ENCODE peak calls at places on chromosome 5, in five cellular contexts. X, M, Y, E and W are unnamed samples.

GRCh38 chr5:14112998-14113652 is 30.0 kb upstream of the TRIO start:
- DNase-seq in X (peak), M (no peak), Y (no peak), E (no peak), W (no peak)

GRCh38 chr5:39437469-39437868 is 12.7 kb upstream of the DAB2 start:
- DNase-seq in X (peak), M (no peak), Y (no peak), E (no peak), W (no peak)

GRCh38 chr5:127942246-127943060 is 141.1 kb upstream of the SLC12A2 start:
- DNase-seq in X (no peak), M (no peak), Y (no peak), E (no peak), W (no peak)

GRCh38 chr5:27290166-27290565 is 251.8 kb upstream of the CDH9 start:
- DNase-seq in X (no peak), M (no peak), Y (no peak), E (no peak), W (no peak)

GRCh38 chr5:14265574-14265973 is 122.4 kb downstream of the TRIO start:
- DNase-seq in X (peak), M (peak), Y (no peak), E (no peak), W (peak)

GRCh38 chr5:38541174-38541724 is 15.2 kb downstream of the LIFR start:
- DNase-seq in X (no peak), M (no peak), Y (no peak), E (no peak), W (no peak)

GRCh38 chr5:147508711-147509040 is 1.2 kb downstream of the DPYSL3 start:
- DNase-seq in X (no peak), M (no peak), Y (no peak), E (no peak), W (no peak)

GRCh38 chr5:177524941-177525655 is 8.3 kb upstream of the DDX41 start:
- DNase-seq in X (no peak), M (no peak), Y (no peak), E (no peak), W (no peak)

GRCh38 chr5:172678902-172679301 is 37.8 kb downstream of the NEURL1B start:
- DNase-seq in X (no peak), M (no peak), Y (no peak), E (no peak), W (no peak)

GRCh38 chr5:81283976-81284375 is 17.4 kb upstream of the ZCCHC9 start:
- DNase-seq in X (no peak), M (no peak), Y (no peak), E (no peak), W (no peak)

GRCh38 chr5:89342106-89342876 is 459.3 kb upstream of the MEF2C start:
- DNase-seq in X (no peak), M (no peak), Y (no peak), E (no peak), W (no peak)

GRCh38 chr5:133817456-133817855 is 151.0 kb downstream of the C5orf15 start:
- DNase-seq in X (no peak), M (no peak), Y (no peak), E (no peak), W (no peak)

GRCh38 chr5:179339996-179340395 is 5.3 kb downstream of the ADAMTS2 start:
- DNase-seq in X (no peak), M (no peak), Y (no peak), E (no peak), W (no peak)

GRCh38 chr5:143376195-143376772 is 27.2 kb downstream of the NR3C1 start:
- DNase-seq in X (no peak), M (no peak), Y (no peak), E (no peak), W (no peak)

GRCh38 chr5:36537729-36538128 is 68.7 kb upstream of the SLC1A3 start:
- DNase-seq in X (no peak), M (no peak), Y (no peak), E (no peak), W (no peak)

GRCh38 chr5:178201927-178202235 is 2.5 kb upstream of the HNRNPAB start:
- DNase-seq in X (no peak), M (no peak), Y (no peak), E (no peak), W (no peak)

GRCh38 chr5:128446-128845 is 36.5 kb downstream of the PLEKHG4B start:
- DNase-seq in X (no peak), M (no peak), Y (no peak), E (no peak), W (no peak)

GRCh38 chr5:137753986-137754235 is 252 bp downstream of the HNRNPA0 start:
- DNase-seq in X (no peak), M (peak), Y (no peak), E (no peak), W (no peak)

GRCh38 chr5:152309926-152310450 is 95.1 kb downstream of the NMUR2 start:
- DNase-seq in X (no peak), M (no peak), Y (no peak), E (peak), W (no peak)

GRCh38 chr5:57303985-57304384 is 130.1 kb downstream of the GPBP1 start:
- DNase-seq in X (peak), M (no peak), Y (peak), E (no peak), W (no peak)

GRCh38 chr5:81826128-81826527 is 75.2 kb upstream of the SSBP2 start:
- DNase-seq in X (no peak), M (no peak), Y (no peak), E (no peak), W (no peak)

GRCh38 chr5:2136728-2137333 is 254.1 kb upstream of the IRX4 start:
- DNase-seq in X (no peak), M (no peak), Y (no peak), E (no peak), W (no peak)

GRCh38 chr5:134465856-134466240 is 54.2 kb upstream of the CDKN2AIPNL start:
- DNase-seq in X (peak), M (peak), Y (peak), E (peak), W (peak)

GRCh38 chr5:77104813-77105212 is 17.7 kb upstream of the ZBED3 start:
- DNase-seq in X (no peak), M (no peak), Y (no peak), E (no peak), W (no peak)

GRCh38 chr5:38672059-38672791 is 115.8 kb upstream of the LIFR start:
- DNase-seq in X (peak), M (no peak), Y (no peak), E (no peak), W (no peak)

GRCh38 chr5:176762489-176762888 is 47.9 kb upstream of the UNC5A start:
- DNase-seq in X (no peak), M (no peak), Y (no peak), E (no peak), W (no peak)

GRCh38 chr5:15008476-15008875 is 136.9 kb upstream of the ANKH start:
- DNase-seq in X (peak), M (peak), Y (no peak), E (no peak), W (peak)

GRCh38 chr5:3179220-3179619 is 416.4 kb upstream of the IRX1 start:
- DNase-seq in X (no peak), M (no peak), Y (no peak), E (no peak), W (no peak)

GRCh38 chr5:56638768-56639238 is 176.5 kb upstream of the MAP3K1 start:
- DNase-seq in X (no peak), M (peak), Y (no peak), E (no peak), W (peak)

DNA sequence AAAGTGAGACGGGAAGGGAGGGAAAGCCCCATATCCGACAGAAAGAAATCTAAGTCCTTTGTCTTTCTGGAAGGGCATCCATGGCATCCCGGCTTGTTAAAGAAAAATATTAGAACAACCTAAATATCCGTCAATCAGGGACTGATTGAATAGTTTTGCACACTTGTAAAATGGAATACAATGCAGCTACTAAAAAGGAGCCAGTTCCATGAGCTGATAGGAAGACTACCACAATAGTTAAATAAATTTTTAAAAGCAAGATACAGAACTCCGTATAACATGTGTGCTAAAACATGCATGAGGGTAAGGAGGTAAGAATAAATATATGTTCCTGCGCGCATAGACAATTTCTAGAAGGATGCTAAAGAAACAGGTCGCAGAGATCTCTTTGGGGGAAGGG is 12.8 kb upstream of the GNPDA1 start:
- DNase-seq in X (no peak), M (no peak), Y (no peak), E (no peak), W (no peak)
- H3K27ac ChIP-seq in X (peak), M (no peak), Y (peak), E (no peak), W (no peak)

DNA sequence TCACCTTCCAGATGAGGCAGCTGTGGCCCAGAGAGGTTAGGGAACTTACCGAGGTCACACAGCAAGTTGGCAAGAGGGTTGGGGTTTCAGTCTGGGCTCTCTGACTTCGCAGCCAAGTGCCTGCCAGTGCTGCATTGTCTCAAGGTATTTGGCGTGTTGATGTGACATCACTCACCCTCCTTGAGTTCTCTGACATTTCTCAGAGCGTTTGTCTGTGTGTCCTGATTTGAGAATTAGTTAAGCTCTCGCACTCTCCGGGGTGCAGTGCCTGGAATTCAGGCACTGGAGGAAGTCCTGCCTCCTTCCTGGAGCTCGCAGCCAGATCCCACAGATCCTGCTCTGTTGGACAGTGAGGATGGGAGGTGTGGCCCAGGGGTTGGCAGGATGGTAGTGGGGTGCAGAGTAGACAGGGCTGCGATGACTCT is 25.7 kb downstream of the WWC1 start:
- DNase-seq in X (no peak), M (no peak), Y (no peak), E (peak), W (no peak)
- H3K27ac ChIP-seq in X (peak), M (no peak), Y (no peak), E (peak), W (peak)

GRCh38 chr5:174721522-174722432 is 2.6 kb upstream of the MSX2 start:
- DNase-seq in X (no peak), M (no peak), Y (no peak), E (no peak), W (no peak)
- H3K27ac ChIP-seq in X (no peak), M (no peak), Y (no peak), E (no peak), W (no peak)

DNA sequence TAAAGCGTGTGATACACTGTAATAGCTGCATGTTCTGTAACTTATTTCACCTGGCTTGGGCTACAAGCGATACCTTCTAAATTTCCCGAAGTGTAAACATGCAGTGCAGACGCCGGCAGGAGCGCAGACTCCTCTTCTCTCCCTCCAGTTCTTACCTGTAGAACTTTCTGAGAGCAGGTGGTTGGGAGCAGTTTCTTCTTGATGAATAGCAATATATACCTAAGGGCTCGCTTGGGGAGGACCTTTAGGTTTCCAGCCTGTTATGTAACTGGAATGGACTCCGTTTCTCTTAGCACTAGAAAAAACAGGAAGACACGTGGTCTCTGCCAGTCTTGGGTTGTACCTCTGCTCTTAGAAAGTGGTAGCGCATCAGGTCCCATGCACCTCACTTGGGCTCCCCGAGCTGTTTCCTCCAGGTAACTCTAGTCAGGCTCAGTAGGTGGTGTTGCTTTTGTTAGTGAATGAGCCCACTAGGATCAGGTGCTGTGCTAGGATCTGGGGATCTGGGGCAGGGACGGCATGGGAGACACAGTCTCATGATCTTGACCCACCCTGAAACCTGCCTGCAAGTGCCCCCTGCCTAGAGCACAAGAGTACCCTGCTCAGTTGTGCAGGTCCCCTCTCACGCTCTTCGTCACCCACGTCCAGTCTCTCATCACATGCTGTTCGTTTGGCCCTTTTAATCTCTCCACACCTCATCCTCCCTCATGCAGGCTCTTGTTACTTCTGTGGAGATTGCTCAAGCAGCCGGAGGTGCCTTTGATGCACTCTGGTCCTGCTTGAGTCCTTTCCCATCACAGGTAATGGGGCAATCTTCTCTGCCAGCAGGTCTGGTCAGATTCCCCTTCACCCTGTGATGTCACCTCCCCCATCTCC is 2.8 kb downstream of the TENT4A start:
- DNase-seq in X (no peak), M (no peak), Y (no peak), E (no peak), W (no peak)
- H3K27ac ChIP-seq in X (no peak), M (no peak), Y (peak), E (no peak), W (no peak)